ENCODE peak calls at places on chromosome 9, in eight cellular contexts. N, W, J, R, S, E, I and Z are unnamed samples.

GRCh38 chr9:125747053-125747764 is at the start of gene PBX3:
- DNase-seq in N (peak), W (peak), J (no peak), R (peak), S (peak), E (peak), I (peak), Z (peak)

GRCh38 chr9:131398204-131398603 is 4.3 kb downstream of the PRRC2B start:
- DNase-seq in N (no peak), W (peak), J (no peak), R (no peak), S (peak), E (no peak), I (peak), Z (no peak)

GRCh38 chr9:2132484-2133082 is 117.4 kb downstream of the SMARCA2 start:
- DNase-seq in N (peak), W (peak), J (peak), R (no peak), S (no peak), E (no peak), I (peak), Z (peak)

GRCh38 chr9:24708808-24709207 is 163.1 kb upstream of the IZUMO3 start:
- DNase-seq in N (no peak), W (no peak), J (no peak), R (no peak), S (no peak), E (no peak), I (no peak), Z (no peak)

GRCh38 chr9:91192379-91192775 is 169.3 kb downstream of the AUH start:
- DNase-seq in N (no peak), W (no peak), J (peak), R (no peak), S (peak), E (no peak), I (peak), Z (peak)

GRCh38 chr9:79807966-79808365 is 236.2 kb downstream of the TLE4 start:
- DNase-seq in N (no peak), W (no peak), J (no peak), R (no peak), S (no peak), E (no peak), I (peak), Z (no peak)

GRCh38 chr9:122389799-122390481 is 19.1 kb downstream of the PTGS1 start:
- DNase-seq in N (no peak), W (no peak), J (no peak), R (peak), S (peak), E (peak), I (peak), Z (no peak)

GRCh38 chr9:79604921-79605562 is 33.3 kb downstream of the TLE4 start:
- DNase-seq in N (no peak), W (no peak), J (no peak), R (no peak), S (no peak), E (no peak), I (no peak), Z (no peak)

GRCh38 chr9:87701491-87701890 is 24.4 kb upstream of the CTSL start:
- DNase-seq in N (no peak), W (no peak), J (no peak), R (no peak), S (no peak), E (no peak), I (no peak), Z (no peak)

GRCh38 chr9:137139468-137140150 is 655 bp downstream of the GRIN1 start:
- DNase-seq in N (no peak), W (no peak), J (no peak), R (no peak), S (no peak), E (no peak), I (no peak), Z (no peak)

GRCh38 chr9:76773051-76773450 is 8.8 kb downstream of the PCA3 start:
- DNase-seq in N (no peak), W (no peak), J (peak), R (no peak), S (no peak), E (no peak), I (peak), Z (no peak)

GRCh38 chr9:136666364-136667216 is 3.9 kb downstream of the EGFL7 start:
- DNase-seq in N (peak), W (no peak), J (no peak), R (no peak), S (no peak), E (no peak), I (no peak), Z (no peak)

GRCh38 chr9:21974542-21975409 is 19.4 kb downstream of the CDKN2A start:
- DNase-seq in N (peak), W (no peak), J (peak), R (peak), S (no peak), E (peak), I (peak), Z (peak)

GRCh38 chr9:85212887-85213286 is 528.9 kb downstream of the AGTPBP1 start:
- DNase-seq in N (peak), W (no peak), J (peak), R (no peak), S (no peak), E (peak), I (peak), Z (no peak)

GRCh38 chr9:113738506-113738897 is 137.6 kb upstream of the ZNF618 start:
- DNase-seq in N (no peak), W (no peak), J (no peak), R (no peak), S (no peak), E (no peak), I (no peak), Z (no peak)

GRCh38 chr9:79877943-79878612 is 306.3 kb downstream of the TLE4 start:
- DNase-seq in N (no peak), W (no peak), J (no peak), R (no peak), S (peak), E (no peak), I (no peak), Z (no peak)

GRCh38 chr9:115650768-115651167 is 502.8 kb upstream of the PAPPA start:
- DNase-seq in N (peak), W (no peak), J (peak), R (no peak), S (no peak), E (no peak), I (peak), Z (no peak)